ENCODE peak calls at places on chromosomes 11 and 22, in four cellular contexts. One of them, this sample, is unnamed.

GRCh38 chr22:19844423-19845368 is 10.0 kb downstream of the GNB1L start:
- DNase-seq in foreskin fibroblast: peak; percentile 87
- DNase-seq in PC-3: peak; percentile 15
- DNase-seq in progenitor cell of endocrine pancreas: no peak
- DNase-seq in this sample: peak; percentile 12

GRCh38 chr11:118082880-118083543 is 3.8 kb downstream of the SMIM35 start:
- DNase-seq in foreskin fibroblast: no peak
- DNase-seq in PC-3: no peak
- DNase-seq in progenitor cell of endocrine pancreas: no peak
- DNase-seq in this sample: no peak

GRCh38 chr11:105757107-105757506 is 147.2 kb downstream of the GRIA4 start:
- DNase-seq in foreskin fibroblast: no peak
- DNase-seq in PC-3: no peak
- DNase-seq in progenitor cell of endocrine pancreas: no peak
- DNase-seq in this sample: no peak

GRCh38 chr11:61873588-61874459 is 17.5 kb downstream of the FADS3 start:
- DNase-seq in foreskin fibroblast: no peak
- DNase-seq in PC-3: no peak
- DNase-seq in progenitor cell of endocrine pancreas: no peak
- DNase-seq in this sample: no peak

GRCh38 chr11:85096939-85097338 is 530.2 kb downstream of the DLG2 start:
- DNase-seq in foreskin fibroblast: no peak
- DNase-seq in PC-3: no peak
- DNase-seq in progenitor cell of endocrine pancreas: no peak
- DNase-seq in this sample: no peak

GRCh38 chr11:128470081-128470480 is 117.3 kb downstream of the ETS1 start:
- DNase-seq in foreskin fibroblast: no peak
- DNase-seq in PC-3: no peak
- DNase-seq in progenitor cell of endocrine pancreas: no peak
- DNase-seq in this sample: no peak

GRCh38 chr11:26931881-26932280 is 62.0 kb upstream of the FIBIN start:
- DNase-seq in foreskin fibroblast: no peak
- DNase-seq in PC-3: no peak
- DNase-seq in progenitor cell of endocrine pancreas: no peak
- DNase-seq in this sample: no peak

GRCh38 chr11:9895016-9895415 is 231.1 kb downstream of the SWAP70 start:
- DNase-seq in foreskin fibroblast: peak; percentile 18
- DNase-seq in PC-3: peak; percentile 40
- DNase-seq in progenitor cell of endocrine pancreas: no peak
- DNase-seq in this sample: no peak

GRCh38 chr11:88292156-88292844 is 45.2 kb downstream of the CTSC start:
- DNase-seq in foreskin fibroblast: peak; percentile 68
- DNase-seq in PC-3: peak; percentile 85
- DNase-seq in progenitor cell of endocrine pancreas: no peak
- DNase-seq in this sample: no peak

GRCh38 chr11:86459682-86460460 is 85.2 kb downstream of the CCDC81 start:
- DNase-seq in foreskin fibroblast: peak; percentile 93
- DNase-seq in PC-3: peak; percentile 95
- DNase-seq in progenitor cell of endocrine pancreas: no peak
- DNase-seq in this sample: no peak

GRCh38 chr22:42805016-42805997 is 51.8 kb downstream of the ARFGAP3 start:
- DNase-seq in foreskin fibroblast: no peak
- DNase-seq in PC-3: no peak
- DNase-seq in progenitor cell of endocrine pancreas: no peak
- DNase-seq in this sample: no peak

GRCh38 chr11:18853086-18853720 is 61.6 kb upstream of the PTPN5 start:
- DNase-seq in foreskin fibroblast: peak; percentile 35
- DNase-seq in PC-3: peak; percentile 63
- DNase-seq in progenitor cell of endocrine pancreas: peak; percentile 12
- DNase-seq in this sample: no peak

GRCh38 chr11:15710593-15711260 is 596.0 kb downstream of the INSC start:
- DNase-seq in foreskin fibroblast: no peak
- DNase-seq in PC-3: no peak
- DNase-seq in progenitor cell of endocrine pancreas: no peak
- DNase-seq in this sample: no peak

DNA sequence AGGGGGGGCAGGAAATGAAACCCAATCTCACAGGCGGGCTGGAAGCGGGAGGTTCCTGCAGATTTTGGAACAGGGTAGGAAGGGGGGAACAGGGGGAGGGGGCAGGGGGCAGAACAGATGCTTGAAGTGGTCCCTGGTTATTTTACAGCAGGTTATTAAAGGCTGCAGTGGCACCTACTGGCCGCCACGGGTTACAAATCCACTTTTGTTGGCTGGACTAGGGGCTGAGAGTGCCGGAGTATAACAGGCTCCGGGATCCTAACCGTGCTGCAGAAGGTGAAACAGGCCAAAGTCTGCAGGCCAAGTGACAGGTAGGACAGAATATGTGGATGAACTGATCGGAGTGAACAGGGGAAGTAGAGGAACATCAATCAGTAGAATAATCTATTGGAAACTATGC is 2.5 kb downstream of the ROBO3 start:
- DNase-seq in foreskin fibroblast: peak; percentile 69
- DNase-seq in PC-3: peak; percentile 64
- DNase-seq in progenitor cell of endocrine pancreas: no peak
- DNase-seq in this sample: peak; percentile 54
- TF ChIP-seq CTCF in foreskin fibroblast: peak; percentile 39
- TF ChIP-seq CTCF in PC-3: peak; percentile 75
- TF ChIP-seq CTCF in progenitor cell of endocrine pancreas: peak; percentile 59
- TF ChIP-seq CTCF in this sample: peak; percentile 58

GRCh38 chr11:2209370-2209801 is 37.8 kb upstream of the TH start:
- DNase-seq in foreskin fibroblast: no peak
- DNase-seq in PC-3: no peak
- DNase-seq in progenitor cell of endocrine pancreas: peak; percentile 9
- DNase-seq in this sample: no peak

GRCh38 chr11:2207773-2208621 is 36.4 kb upstream of the TH start:
- DNase-seq in foreskin fibroblast: no peak
- DNase-seq in PC-3: no peak
- DNase-seq in progenitor cell of endocrine pancreas: peak; percentile 7
- DNase-seq in this sample: no peak

GRCh38 chr11:2207212-2207611 is 35.6 kb upstream of the TH start:
- DNase-seq in foreskin fibroblast: no peak
- DNase-seq in PC-3: no peak
- DNase-seq in progenitor cell of endocrine pancreas: peak; percentile 7
- DNase-seq in this sample: no peak

GRCh38 chr11:2209900-2210321 is 38.3 kb upstream of the TH start:
- DNase-seq in foreskin fibroblast: no peak
- DNase-seq in PC-3: no peak
- DNase-seq in progenitor cell of endocrine pancreas: no peak
- DNase-seq in this sample: peak; percentile 14

DNA sequence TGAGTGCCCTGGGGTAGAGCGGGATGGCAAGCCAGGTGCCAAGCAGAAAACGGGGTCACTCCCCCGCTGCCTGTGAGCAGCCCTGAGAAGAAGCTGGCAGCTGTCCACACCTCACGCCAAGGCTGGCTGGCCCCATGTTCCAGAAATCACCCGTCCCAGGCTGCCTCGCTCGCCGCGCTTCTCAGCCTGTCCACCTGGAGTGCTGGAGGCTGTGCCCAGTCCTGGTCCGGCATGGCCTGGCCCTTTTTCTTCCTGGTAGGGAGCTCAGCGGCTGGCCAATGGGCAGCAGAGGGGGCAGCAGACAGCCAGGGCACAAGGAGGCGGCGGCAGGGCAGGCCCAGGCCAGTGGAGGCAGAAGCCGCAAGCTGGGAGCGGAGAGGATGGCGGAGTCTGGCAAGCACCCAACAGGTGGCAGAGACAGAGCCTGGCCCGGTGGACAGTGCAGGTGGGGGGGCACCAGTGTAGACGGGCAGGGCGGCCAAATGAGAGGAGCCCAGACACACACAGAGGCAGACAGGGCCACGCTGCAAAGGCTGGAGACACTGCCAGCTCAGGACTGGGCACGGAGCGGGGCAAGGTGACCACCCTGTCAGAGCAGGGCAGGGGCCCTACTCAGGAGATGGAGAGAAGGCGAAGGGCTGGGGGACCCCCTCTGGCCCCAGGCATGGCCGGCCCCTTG is 37.2 kb upstream of the TH start:
- DNase-seq in foreskin fibroblast: no peak
- DNase-seq in PC-3: peak; percentile 9
- DNase-seq in progenitor cell of endocrine pancreas: peak; percentile 9
- DNase-seq in this sample: peak; percentile 18
- TF ChIP-seq CTCF in foreskin fibroblast: no peak
- TF ChIP-seq CTCF in PC-3: no peak
- TF ChIP-seq CTCF in progenitor cell of endocrine pancreas: peak; percentile 34
- TF ChIP-seq CTCF in this sample: no peak

GRCh38 chr22:50720861-50721844 is 16.9 kb upstream of the ACR start:
- DNase-seq in foreskin fibroblast: no peak
- DNase-seq in PC-3: no peak
- DNase-seq in progenitor cell of endocrine pancreas: no peak
- DNase-seq in this sample: no peak
- TF ChIP-seq CTCF in foreskin fibroblast: no peak
- TF ChIP-seq CTCF in PC-3: no peak
- TF ChIP-seq CTCF in progenitor cell of endocrine pancreas: no peak
- TF ChIP-seq CTCF in this sample: no peak

GRCh38 chr11:120622189-120622912 is 110.8 kb downstream of the GRIK4 start:
- DNase-seq in foreskin fibroblast: no peak
- DNase-seq in PC-3: peak; percentile 22
- DNase-seq in progenitor cell of endocrine pancreas: no peak
- DNase-seq in this sample: peak; percentile 54
- TF ChIP-seq CTCF in foreskin fibroblast: no peak
- TF ChIP-seq CTCF in PC-3: peak; percentile 55
- TF ChIP-seq CTCF in progenitor cell of endocrine pancreas: peak; percentile 12
- TF ChIP-seq CTCF in this sample: peak; percentile 52

GRCh38 chr11:119218141-119218878 is 12.2 kb downstream of the CBL start:
- DNase-seq in foreskin fibroblast: peak; percentile 95
- DNase-seq in PC-3: peak; percentile 99
- DNase-seq in progenitor cell of endocrine pancreas: no peak
- DNase-seq in this sample: no peak

GRCh38 chr11:119228535-119229302 is 22.6 kb downstream of the CBL start:
- DNase-seq in foreskin fibroblast: no peak
- DNase-seq in PC-3: no peak
- DNase-seq in progenitor cell of endocrine pancreas: no peak
- DNase-seq in this sample: no peak

GRCh38 chr11:119223856-119224255 is 17.7 kb downstream of the CBL start:
- DNase-seq in foreskin fibroblast: peak; percentile 38
- DNase-seq in PC-3: no peak
- DNase-seq in progenitor cell of endocrine pancreas: no peak
- DNase-seq in this sample: no peak

GRCh38 chr11:119222308-119222707 is 16.2 kb downstream of the CBL start:
- DNase-seq in foreskin fibroblast: peak; percentile 68
- DNase-seq in PC-3: peak; percentile 28
- DNase-seq in progenitor cell of endocrine pancreas: no peak
- DNase-seq in this sample: no peak

GRCh38 chr11:119222891-119223290 is 16.8 kb downstream of the CBL start:
- DNase-seq in foreskin fibroblast: no peak
- DNase-seq in PC-3: no peak
- DNase-seq in progenitor cell of endocrine pancreas: no peak
- DNase-seq in this sample: no peak
- TF ChIP-seq CTCF in foreskin fibroblast: no peak
- TF ChIP-seq CTCF in PC-3: no peak
- TF ChIP-seq CTCF in progenitor cell of endocrine pancreas: no peak
- TF ChIP-seq CTCF in this sample: no peak

This sample was measured in glutamatergic neuron.